ENCODE peak calls at places on chromosomes 6 and 20, in seven cellular contexts. One of them, this sample, is unnamed.

GRCh38 chr6:52515219-52515960 is 61.5 kb downstream of the TRAM2 start:
- DNase-seq in H1: no peak
- DNase-seq in GM12892: no peak
- DNase-seq in K562: no peak
- DNase-seq in GM12878: no peak
- DNase-seq in HepG2: peak
- DNase-seq in SK-N-SH: no peak
- DNase-seq in this sample: no peak

GRCh38 chr6:81981812-81982211 is 229.3 kb upstream of the TENT5A start:
- DNase-seq in H1: no peak
- DNase-seq in GM12892: no peak
- DNase-seq in K562: no peak
- DNase-seq in GM12878: no peak
- DNase-seq in HepG2: no peak
- DNase-seq in SK-N-SH: no peak
- DNase-seq in this sample: no peak

GRCh38 chr6:132084811-132085509 is 133.8 kb upstream of the CCN2 start:
- DNase-seq in H1: no peak
- DNase-seq in GM12892: no peak
- DNase-seq in K562: no peak
- DNase-seq in GM12878: peak
- DNase-seq in HepG2: no peak
- DNase-seq in SK-N-SH: no peak
- DNase-seq in this sample: peak

GRCh38 chr6:89139509-89140346 is 6.1 kb upstream of the PM20D2 start:
- DNase-seq in H1: no peak
- DNase-seq in GM12892: no peak
- DNase-seq in K562: no peak
- DNase-seq in GM12878: no peak
- DNase-seq in HepG2: no peak
- DNase-seq in SK-N-SH: no peak
- DNase-seq in this sample: no peak

GRCh38 chr6:125858427-125859320 is 67.9 kb downstream of the NCOA7 start:
- DNase-seq in H1: peak
- DNase-seq in GM12892: peak
- DNase-seq in K562: peak
- DNase-seq in GM12878: no peak
- DNase-seq in HepG2: peak
- DNase-seq in SK-N-SH: peak
- DNase-seq in this sample: peak

GRCh38 chr6:148830614-148831013 is 83.8 kb downstream of the UST start:
- DNase-seq in H1: no peak
- DNase-seq in GM12892: no peak
- DNase-seq in K562: no peak
- DNase-seq in GM12878: no peak
- DNase-seq in HepG2: no peak
- DNase-seq in SK-N-SH: no peak
- DNase-seq in this sample: no peak

GRCh38 chr6:104409913-104410312 is 449.8 kb downstream of the HACE1 start:
- DNase-seq in H1: no peak
- DNase-seq in GM12892: no peak
- DNase-seq in K562: no peak
- DNase-seq in GM12878: no peak
- DNase-seq in HepG2: no peak
- DNase-seq in SK-N-SH: no peak
- DNase-seq in this sample: no peak

GRCh38 chr6:110524305-110524704 is 47.9 kb upstream of the SLC22A16 start:
- DNase-seq in H1: no peak
- DNase-seq in GM12892: no peak
- DNase-seq in K562: no peak
- DNase-seq in GM12878: no peak
- DNase-seq in HepG2: no peak
- DNase-seq in SK-N-SH: no peak
- DNase-seq in this sample: no peak

GRCh38 chr6:166958926-166959861 is 2.8 kb upstream of the RNASET2 start:
- DNase-seq in H1: no peak
- DNase-seq in GM12892: no peak
- DNase-seq in K562: peak
- DNase-seq in GM12878: no peak
- DNase-seq in HepG2: peak
- DNase-seq in SK-N-SH: no peak
- DNase-seq in this sample: no peak

GRCh38 chr20:45456632-45457031 is 12.9 kb upstream of the WFDC2 start:
- DNase-seq in H1: peak
- DNase-seq in GM12892: no peak
- DNase-seq in K562: no peak
- DNase-seq in GM12878: no peak
- DNase-seq in HepG2: peak
- DNase-seq in SK-N-SH: no peak
- DNase-seq in this sample: no peak

GRCh38 chr6:43952746-43953145 is 174.5 kb downstream of the MRPL14 start:
- DNase-seq in H1: peak
- DNase-seq in GM12892: no peak
- DNase-seq in K562: peak
- DNase-seq in GM12878: no peak
- DNase-seq in HepG2: peak
- DNase-seq in SK-N-SH: no peak
- DNase-seq in this sample: no peak
- TF ChIP-seq TAF1 in H1: no peak
- TF ChIP-seq TAF1 in GM12892: no peak
- TF ChIP-seq TAF1 in K562: no peak
- TF ChIP-seq TAF1 in GM12878: no peak
- TF ChIP-seq TAF1 in HepG2: no peak
- TF ChIP-seq TAF1 in SK-N-SH: no peak
- TF ChIP-seq TAF1 in this sample: no peak

GRCh38 chr20:695165-695866 is 19.7 kb upstream of the SCRT2 start:
- DNase-seq in H1: no peak
- DNase-seq in GM12892: no peak
- DNase-seq in K562: no peak
- DNase-seq in GM12878: no peak
- DNase-seq in HepG2: no peak
- DNase-seq in SK-N-SH: no peak
- DNase-seq in this sample: no peak
- TF ChIP-seq POLR2AphosphoS5 in H1: no peak
- TF ChIP-seq POLR2AphosphoS5 in GM12892: no peak
- TF ChIP-seq POLR2AphosphoS5 in K562: no peak
- TF ChIP-seq POLR2AphosphoS5 in GM12878: no peak
- TF ChIP-seq POLR2AphosphoS5 in HepG2: no peak
- TF ChIP-seq POLR2AphosphoS5 in SK-N-SH: no peak
- TF ChIP-seq POLR2AphosphoS5 in this sample: no peak

GRCh38 chr6:106156863-106157262 is 70.7 kb downstream of the PRDM1 start:
- DNase-seq in H1: no peak
- DNase-seq in GM12892: no peak
- DNase-seq in K562: no peak
- DNase-seq in GM12878: no peak
- DNase-seq in HepG2: no peak
- DNase-seq in SK-N-SH: no peak
- DNase-seq in this sample: no peak

GRCh38 chr6:106155219-106155830 is 69.2 kb downstream of the PRDM1 start:
- DNase-seq in H1: no peak
- DNase-seq in GM12892: no peak
- DNase-seq in K562: peak
- DNase-seq in GM12878: no peak
- DNase-seq in HepG2: no peak
- DNase-seq in SK-N-SH: no peak
- DNase-seq in this sample: no peak

GRCh38 chr6:106158816-106159215 is 72.7 kb downstream of the PRDM1 start:
- DNase-seq in H1: no peak
- DNase-seq in GM12892: no peak
- DNase-seq in K562: no peak
- DNase-seq in GM12878: no peak
- DNase-seq in HepG2: no peak
- DNase-seq in SK-N-SH: no peak
- DNase-seq in this sample: no peak

GRCh38 chr6:106156413-106156812 is 70.3 kb downstream of the PRDM1 start:
- DNase-seq in H1: no peak
- DNase-seq in GM12892: no peak
- DNase-seq in K562: no peak
- DNase-seq in GM12878: no peak
- DNase-seq in HepG2: no peak
- DNase-seq in SK-N-SH: no peak
- DNase-seq in this sample: no peak

GRCh38 chr6:106154326-106154725 is 68.2 kb downstream of the PRDM1 start:
- DNase-seq in H1: no peak
- DNase-seq in GM12892: no peak
- DNase-seq in K562: peak
- DNase-seq in GM12878: no peak
- DNase-seq in HepG2: no peak
- DNase-seq in SK-N-SH: no peak
- DNase-seq in this sample: no peak
- TF ChIP-seq TAF1 in H1: no peak
- TF ChIP-seq TAF1 in GM12892: no peak
- TF ChIP-seq TAF1 in K562: no peak
- TF ChIP-seq TAF1 in GM12878: no peak
- TF ChIP-seq TAF1 in HepG2: no peak
- TF ChIP-seq TAF1 in SK-N-SH: no peak
- TF ChIP-seq TAF1 in this sample: no peak

GRCh38 chr20:12241065-12241464 is 323.4 kb downstream of the BTBD3 start:
- DNase-seq in H1: no peak
- DNase-seq in GM12892: no peak
- DNase-seq in K562: no peak
- DNase-seq in GM12878: no peak
- DNase-seq in HepG2: no peak
- DNase-seq in SK-N-SH: no peak
- DNase-seq in this sample: no peak

GRCh38 chr20:12243327-12243726 is 325.6 kb downstream of the BTBD3 start:
- DNase-seq in H1: no peak
- DNase-seq in GM12892: no peak
- DNase-seq in K562: no peak
- DNase-seq in GM12878: no peak
- DNase-seq in HepG2: no peak
- DNase-seq in SK-N-SH: no peak
- DNase-seq in this sample: no peak

DNA sequence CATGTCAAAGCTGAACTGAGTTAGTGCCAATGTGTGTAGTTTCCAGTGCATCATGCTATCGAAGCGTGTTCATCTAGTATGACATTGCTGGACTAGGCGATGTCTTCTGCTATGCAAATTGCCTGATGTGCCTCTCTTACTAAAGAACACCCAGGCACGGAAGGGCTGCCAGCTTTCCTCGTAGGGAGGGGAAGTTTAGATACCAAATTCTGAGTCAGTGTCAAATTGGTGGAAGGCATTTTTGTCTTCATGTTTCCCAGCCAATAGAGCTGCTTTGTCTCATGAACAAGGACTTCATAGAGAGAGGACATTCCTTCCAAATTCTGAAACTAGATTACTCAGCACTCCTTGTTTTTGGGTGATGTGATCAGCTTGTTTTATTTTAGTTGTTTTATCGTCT is 320.1 kb downstream of the BTBD3 start:
- DNase-seq in H1: no peak
- DNase-seq in GM12892: no peak
- DNase-seq in K562: no peak
- DNase-seq in GM12878: no peak
- DNase-seq in HepG2: no peak
- DNase-seq in SK-N-SH: no peak
- DNase-seq in this sample: no peak
- TF ChIP-seq POLR2AphosphoS5 in H1: no peak
- TF ChIP-seq POLR2AphosphoS5 in GM12892: no peak
- TF ChIP-seq POLR2AphosphoS5 in K562: no peak
- TF ChIP-seq POLR2AphosphoS5 in GM12878: no peak
- TF ChIP-seq POLR2AphosphoS5 in HepG2: no peak
- TF ChIP-seq POLR2AphosphoS5 in SK-N-SH: no peak
- TF ChIP-seq POLR2AphosphoS5 in this sample: no peak

DNA sequence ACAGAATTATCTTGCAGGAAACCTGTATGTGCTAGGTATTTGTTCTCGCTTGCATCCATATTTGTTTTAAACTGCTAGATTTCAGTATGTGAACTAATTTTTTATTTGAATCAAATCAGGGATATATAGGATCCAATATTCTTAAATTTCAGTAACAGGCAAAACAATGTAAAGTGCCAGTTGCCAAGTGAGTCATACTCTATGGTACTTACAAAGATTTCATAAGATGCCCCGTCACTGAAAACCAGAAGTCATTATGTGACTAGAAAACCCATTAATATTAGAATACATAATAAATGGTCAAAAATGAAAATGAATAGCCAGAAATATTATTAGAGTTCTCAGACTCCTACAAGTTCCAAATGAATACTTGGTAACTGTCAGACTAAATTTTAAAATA is 481.2 kb downstream of the TFAP2A start:
- DNase-seq in H1: no peak
- DNase-seq in GM12892: no peak
- DNase-seq in K562: no peak
- DNase-seq in GM12878: no peak
- DNase-seq in HepG2: no peak
- DNase-seq in SK-N-SH: no peak
- DNase-seq in this sample: no peak
- TF ChIP-seq TAF1 in H1: no peak
- TF ChIP-seq TAF1 in GM12892: no peak
- TF ChIP-seq TAF1 in K562: no peak
- TF ChIP-seq TAF1 in GM12878: no peak
- TF ChIP-seq TAF1 in HepG2: no peak
- TF ChIP-seq TAF1 in SK-N-SH: no peak
- TF ChIP-seq TAF1 in this sample: no peak

GRCh38 chr6:106510090-106510970 is 119.0 kb downstream of the RTN4IP1 start:
- DNase-seq in H1: peak
- DNase-seq in GM12892: peak
- DNase-seq in K562: no peak
- DNase-seq in GM12878: no peak
- DNase-seq in HepG2: peak
- DNase-seq in SK-N-SH: peak
- DNase-seq in this sample: peak

GRCh38 chr6:106513813-106514212 is 115.5 kb downstream of the RTN4IP1 start:
- DNase-seq in H1: no peak
- DNase-seq in GM12892: no peak
- DNase-seq in K562: no peak
- DNase-seq in GM12878: no peak
- DNase-seq in HepG2: no peak
- DNase-seq in SK-N-SH: peak
- DNase-seq in this sample: no peak

GRCh38 chr6:106512958-106513480 is 116.3 kb downstream of the RTN4IP1 start:
- DNase-seq in H1: no peak
- DNase-seq in GM12892: no peak
- DNase-seq in K562: no peak
- DNase-seq in GM12878: no peak
- DNase-seq in HepG2: no peak
- DNase-seq in SK-N-SH: no peak
- DNase-seq in this sample: no peak

GRCh38 chr6:106511274-106512047 is 117.8 kb downstream of the RTN4IP1 start:
- DNase-seq in H1: peak
- DNase-seq in GM12892: peak
- DNase-seq in K562: no peak
- DNase-seq in GM12878: no peak
- DNase-seq in HepG2: peak
- DNase-seq in SK-N-SH: peak
- DNase-seq in this sample: peak

GRCh38 chr6:106512048-106512957 is 117.0 kb downstream of the RTN4IP1 start:
- DNase-seq in H1: peak
- DNase-seq in GM12892: peak
- DNase-seq in K562: no peak
- DNase-seq in GM12878: no peak
- DNase-seq in HepG2: peak
- DNase-seq in SK-N-SH: peak
- DNase-seq in this sample: peak
- TF ChIP-seq POLR2AphosphoS5 in H1: no peak
- TF ChIP-seq POLR2AphosphoS5 in GM12892: no peak
- TF ChIP-seq POLR2AphosphoS5 in K562: no peak
- TF ChIP-seq POLR2AphosphoS5 in GM12878: no peak
- TF ChIP-seq POLR2AphosphoS5 in HepG2: no peak
- TF ChIP-seq POLR2AphosphoS5 in SK-N-SH: peak
- TF ChIP-seq POLR2AphosphoS5 in this sample: peak

GRCh38 chr6:168370310-168370991 is 50.9 kb upstream of the DACT2 start:
- DNase-seq in H1: peak
- DNase-seq in GM12892: no peak
- DNase-seq in K562: peak
- DNase-seq in GM12878: no peak
- DNase-seq in HepG2: peak
- DNase-seq in SK-N-SH: peak
- DNase-seq in this sample: peak
- TF ChIP-seq TAF1 in H1: no peak
- TF ChIP-seq TAF1 in GM12892: no peak
- TF ChIP-seq TAF1 in K562: no peak
- TF ChIP-seq TAF1 in GM12878: no peak
- TF ChIP-seq TAF1 in HepG2: peak
- TF ChIP-seq TAF1 in SK-N-SH: no peak
- TF ChIP-seq TAF1 in this sample: no peak